ENCODE peak calls at places on chromosomes 11 and 22, in six cellular contexts. N, Y, S, W, G and V are unnamed samples.

GRCh38 chr22:35476341-35476740 is 64.3 kb upstream of the RASD2 start:
- DNase-seq in N (no peak), Y (no peak), S (no peak), W (no peak), G (no peak), V (no peak)

GRCh38 chr11:112734207-112734606 is 227.0 kb upstream of the NCAM1 start:
- DNase-seq in N (no peak), Y (no peak), S (no peak), W (no peak), G (no peak), V (no peak)

GRCh38 chr22:24894998-24895397 is 51.5 kb downstream of the LHFPL7 start:
- DNase-seq in N (no peak), Y (no peak), S (no peak), W (no peak), G (peak; percentile 62), V (no peak)

GRCh38 chr11:76408171-76408965 is 27.2 kb downstream of the GVQW3 start:
- DNase-seq in N (no peak), Y (no peak), S (no peak), W (no peak), G (no peak), V (no peak)

GRCh38 chr22:36292823-36293530 is 40.0 kb downstream of the APOL1 start:
- DNase-seq in N (no peak), Y (no peak), S (no peak), W (no peak), G (no peak), V (no peak)

GRCh38 chr11:33598426-33599069 is 102.1 kb downstream of the C11orf91 start:
- DNase-seq in N (no peak), Y (no peak), S (no peak), W (no peak), G (no peak), V (no peak)

GRCh38 chr11:129637983-129638776 is 177.5 kb upstream of the TMEM45B start:
- DNase-seq in N (no peak), Y (no peak), S (no peak), W (no peak), G (no peak), V (no peak)

GRCh38 chr11:60634151-60634550 is 65.3 kb upstream of the MS4A8 start:
- DNase-seq in N (no peak), Y (no peak), S (no peak), W (no peak), G (no peak), V (no peak)

GRCh38 chr22:17486313-17486712 is 77.0 kb upstream of the SLC25A18 start:
- DNase-seq in N (no peak), Y (no peak), S (no peak), W (no peak), G (no peak), V (no peak)

GRCh38 chr11:64224151-64224890 is 1.7 kb downstream of the TRPT1 start:
- DNase-seq in N (no peak), Y (no peak), S (no peak), W (no peak), G (no peak), V (no peak)

GRCh38 chr22:50729391-50730012 is 8.5 kb upstream of the ACR start:
- DNase-seq in N (no peak), Y (no peak), S (no peak), W (no peak), G (no peak), V (no peak)

GRCh38 chr11:13249177-13249576 is 28.4 kb upstream of the BMAL1 start:
- DNase-seq in N (no peak), Y (no peak), S (no peak), W (no peak), G (no peak), V (no peak)

GRCh38 chr22:25837288-25837900 is 95.4 kb downstream of the MYO18B start:
- DNase-seq in N (no peak), Y (no peak), S (no peak), W (no peak), G (no peak), V (no peak)

GRCh38 chr11:71339178-71339881 is 87.0 kb upstream of the SHANK2 start:
- DNase-seq in N (no peak), Y (no peak), S (no peak), W (no peak), G (peak; percentile 35), V (no peak)

GRCh38 chr11:93603225-93603624 is 58.3 kb upstream of the CEP295 start:
- DNase-seq in N (no peak), Y (no peak), S (no peak), W (no peak), G (no peak), V (no peak)

GRCh38 chr11:66465371-66466224 is 1.1 kb upstream of the PELI3 start:
- DNase-seq in N (no peak), Y (no peak), S (no peak), W (no peak), G (no peak), V (no peak)

GRCh38 chr11:134531331-134532135 is 119.5 kb upstream of the B3GAT1 start:
- DNase-seq in N (no peak), Y (no peak), S (no peak), W (no peak), G (no peak), V (no peak)

GRCh38 chr22:31080848-31081649 is at the start of gene SMTN:
- DNase-seq in N (peak; percentile 60), Y (peak; percentile 91), S (peak; percentile 83), W (peak; percentile 80), G (peak; percentile 93), V (no peak)

GRCh38 chr11:38256436-38256835 is 1658.4 kb upstream of the RAG2 start:
- DNase-seq in N (no peak), Y (no peak), S (no peak), W (no peak), G (no peak), V (no peak)

GRCh38 chr11:64870176-64870892 is 8.1 kb downstream of the EHD1 start:
- DNase-seq in N (no peak), Y (no peak), S (no peak), W (no peak), G (no peak), V (no peak)

GRCh38 chr11:88480217-88480616 is 142.7 kb upstream of the CTSC start:
- DNase-seq in N (peak; percentile 64), Y (no peak), S (no peak), W (no peak), G (no peak), V (no peak)

GRCh38 chr11:60887531-60887930 is 18.9 kb downstream of the PRPF19 start:
- DNase-seq in N (no peak), Y (no peak), S (no peak), W (no peak), G (no peak), V (no peak)

GRCh38 chr22:37167176-37167980 is 17.7 kb upstream of the IL2RB start:
- DNase-seq in N (no peak), Y (no peak), S (no peak), W (no peak), G (no peak), V (no peak)

GRCh38 chr11:128039140-128040021 is 548.0 kb downstream of the ETS1 start:
- DNase-seq in N (no peak), Y (peak; percentile 81), S (peak; percentile 60), W (peak; percentile 71), G (peak; percentile 68), V (no peak)

GRCh38 chr11:101045415-101045814 is 84.2 kb downstream of the PGR start:
- DNase-seq in N (no peak), Y (no peak), S (no peak), W (no peak), G (no peak), V (no peak)

GRCh38 chr11:1854949-1855885 is 2.3 kb downstream of the LSP1 start:
- DNase-seq in N (no peak), Y (peak; percentile 73), S (no peak), W (no peak), G (no peak), V (no peak)